ENCODE peak calls at places on chromosomes 6 and 20, in ten cellular contexts. One of them, this sample, is unnamed.
A peak's percentile ranks its signal among the peaks of the same experiment; 100 is the strongest.

GRCh38 chr6:28988536-28989415 is 16.3 kb downstream of the ZNF311 start:
- DNase-seq in HEK293T: no peak
- DNase-seq in kidney epithelial cell: no peak
- DNase-seq in lower leg skin: no peak
- DNase-seq in H4: no peak
- DNase-seq in H7: peak; percentile 89
- DNase-seq in NCI-H774: no peak
- DNase-seq in GM19239: peak; percentile 25
- DNase-seq in DMS153: no peak
- DNase-seq in left lobe of liver: peak; percentile 50
- DNase-seq in this sample: no peak

GRCh38 chr20:57102566-57102965 is 163.9 kb downstream of the BMP7 start:
- DNase-seq in H4: no peak
- DNase-seq in left lobe of liver: no peak
- DNase-seq in HEK293T: no peak
- DNase-seq in GM19239: no peak
- DNase-seq in H7: no peak
- DNase-seq in DMS153: no peak
- DNase-seq in lower leg skin: no peak
- DNase-seq in kidney epithelial cell: no peak
- DNase-seq in NCI-H774: no peak
- DNase-seq in this sample: no peak

GRCh38 chr6:33190504-33191107 is 1.7 kb downstream of the COL11A2 start:
- DNase-seq in left lobe of liver: no peak
- DNase-seq in lower leg skin: no peak
- DNase-seq in kidney epithelial cell: no peak
- DNase-seq in NCI-H774: no peak
- DNase-seq in DMS153: no peak
- DNase-seq in H4: no peak
- DNase-seq in GM19239: no peak
- DNase-seq in HEK293T: no peak
- DNase-seq in H7: peak; percentile 35
- DNase-seq in this sample: no peak

GRCh38 chr6:144062757-144063156 is 32.6 kb downstream of the SF3B5 start:
- DNase-seq in HEK293T: no peak
- DNase-seq in lower leg skin: no peak
- DNase-seq in DMS153: no peak
- DNase-seq in NCI-H774: no peak
- DNase-seq in GM19239: no peak
- DNase-seq in H4: no peak
- DNase-seq in H7: peak; percentile 12
- DNase-seq in kidney epithelial cell: no peak
- DNase-seq in left lobe of liver: no peak
- DNase-seq in this sample: no peak

GRCh38 chr6:30836431-30836866 is 47.9 kb upstream of the DDR1 start:
- DNase-seq in lower leg skin: no peak
- DNase-seq in HEK293T: no peak
- DNase-seq in GM19239: no peak
- DNase-seq in NCI-H774: no peak
- DNase-seq in H7: no peak
- DNase-seq in H4: peak; percentile 67
- DNase-seq in left lobe of liver: no peak
- DNase-seq in kidney epithelial cell: no peak
- DNase-seq in DMS153: no peak
- DNase-seq in this sample: no peak

GRCh38 chr6:98844244-98845161 is 10.1 kb downstream of the POU3F2 start:
- DNase-seq in kidney epithelial cell: no peak
- DNase-seq in left lobe of liver: no peak
- DNase-seq in H4: no peak
- DNase-seq in lower leg skin: no peak
- DNase-seq in DMS153: no peak
- DNase-seq in GM19239: no peak
- DNase-seq in HEK293T: no peak
- DNase-seq in NCI-H774: no peak
- DNase-seq in H7: peak; percentile 56
- DNase-seq in this sample: no peak

GRCh38 chr20:39264506-39265172 is 302.5 kb downstream of the DHX35 start:
- DNase-seq in left lobe of liver: peak; percentile 58
- DNase-seq in NCI-H774: peak; percentile 56
- DNase-seq in H7: peak; percentile 81
- DNase-seq in GM19239: peak; percentile 44
- DNase-seq in kidney epithelial cell: peak; percentile 37
- DNase-seq in lower leg skin: peak; percentile 70
- DNase-seq in H4: peak; percentile 8
- DNase-seq in DMS153: peak; percentile 35
- DNase-seq in HEK293T: peak; percentile 71
- DNase-seq in this sample: peak; percentile 36

GRCh38 chr6:16973545-16974386 is 128.1 kb upstream of the STMND1 start:
- DNase-seq in left lobe of liver: no peak
- DNase-seq in NCI-H774: no peak
- DNase-seq in DMS153: no peak
- DNase-seq in kidney epithelial cell: no peak
- DNase-seq in H7: no peak
- DNase-seq in GM19239: no peak
- DNase-seq in H4: no peak
- DNase-seq in HEK293T: no peak
- DNase-seq in lower leg skin: no peak
- DNase-seq in this sample: no peak

GRCh38 chr20:50296450-50297375 is 106.1 kb downstream of the CEBPB start:
- DNase-seq in HEK293T: no peak
- DNase-seq in DMS153: no peak
- DNase-seq in H4: no peak
- DNase-seq in left lobe of liver: no peak
- DNase-seq in H7: no peak
- DNase-seq in lower leg skin: no peak
- DNase-seq in NCI-H774: no peak
- DNase-seq in GM19239: no peak
- DNase-seq in kidney epithelial cell: no peak
- DNase-seq in this sample: no peak

GRCh38 chr6:105601541-105602174 is 198.8 kb upstream of the PREP start:
- DNase-seq in H4: peak; percentile 95
- DNase-seq in HEK293T: no peak
- DNase-seq in left lobe of liver: no peak
- DNase-seq in DMS153: no peak
- DNase-seq in NCI-H774: no peak
- DNase-seq in kidney epithelial cell: no peak
- DNase-seq in H7: no peak
- DNase-seq in lower leg skin: peak; percentile 91
- DNase-seq in GM19239: peak; percentile 30
- DNase-seq in this sample: no peak

GRCh38 chr6:111482959-111483735 is at the start of gene REV3L:
- DNase-seq in lower leg skin: peak; percentile 89
- DNase-seq in DMS153: peak; percentile 77
- DNase-seq in kidney epithelial cell: peak; percentile 35
- DNase-seq in H4: peak; percentile 82
- DNase-seq in H7: peak; percentile 88
- DNase-seq in GM19239: peak; percentile 54
- DNase-seq in NCI-H774: peak; percentile 96
- DNase-seq in HEK293T: peak; percentile 85
- DNase-seq in left lobe of liver: peak; percentile 86
- DNase-seq in this sample: peak; percentile 75

GRCh38 chr6:12576389-12576788 is 140.2 kb upstream of the PHACTR1 start:
- DNase-seq in DMS153: no peak
- DNase-seq in H7: no peak
- DNase-seq in kidney epithelial cell: no peak
- DNase-seq in lower leg skin: no peak
- DNase-seq in left lobe of liver: no peak
- DNase-seq in H4: no peak
- DNase-seq in HEK293T: no peak
- DNase-seq in NCI-H774: no peak
- DNase-seq in GM19239: no peak
- DNase-seq in this sample: no peak

GRCh38 chr20:19815553-19815991 is 57.5 kb downstream of the RIN2 start:
- DNase-seq in left lobe of liver: no peak
- DNase-seq in H4: peak; percentile 95
- DNase-seq in H7: no peak
- DNase-seq in GM19239: no peak
- DNase-seq in NCI-H774: no peak
- DNase-seq in DMS153: no peak
- DNase-seq in HEK293T: no peak
- DNase-seq in kidney epithelial cell: peak; percentile 98
- DNase-seq in lower leg skin: no peak
- DNase-seq in this sample: peak; percentile 96

This sample was measured in smooth muscle cell of the brain vasculature.